ENCODE peak calls at places on chromosomes 6 and 20, in five cellular contexts. T is HCT116, B is fibroblast of lung, C is thoracic aorta, R is transverse colon. M is an unnamed sample.

GRCh38 chr6:139970591-139970991 is 596.1 kb upstream of the CITED2 start:
- DNase-seq in T (no peak), B (peak), C (no peak), R (no peak), M (no peak)

GRCh38 chr6:163001341-163001740 is 273.6 kb downstream of the PACRG start:
- DNase-seq in T (no peak), B (no peak), C (no peak), R (no peak), M (no peak)

GRCh38 chr6:16334671-16335070 is 96.3 kb downstream of the GMPR start:
- DNase-seq in T (no peak), B (peak), C (no peak), R (peak), M (peak)

GRCh38 chr20:19540401-19540800 is 217.7 kb upstream of the RIN2 start:
- DNase-seq in T (no peak), B (no peak), C (no peak), R (no peak), M (no peak)

GRCh38 chr6:40268166-40268958 is 318.8 kb downstream of the LRFN2 start:
- DNase-seq in T (no peak), B (no peak), C (no peak), R (no peak), M (no peak)

GRCh38 chr6:166595061-166595780 is 8.7 kb upstream of the RAMACL start:
- DNase-seq in T (no peak), B (peak), C (no peak), R (no peak), M (no peak)

GRCh38 chr6:161429921-161430490 is 156.1 kb upstream of the AGPAT4 start:
- DNase-seq in T (no peak), B (no peak), C (no peak), R (no peak), M (no peak)

GRCh38 chr20:20373046-20373706 is 5.3 kb downstream of the INSM1 start:
- DNase-seq in T (no peak), B (peak), C (no peak), R (no peak), M (no peak)

GRCh38 chr20:54848984-54849538 is 373.7 kb downstream of the DOK5 start:
- DNase-seq in T (no peak), B (no peak), C (no peak), R (no peak), M (no peak)

GRCh38 chr20:21702553-21703467 is 2.7 kb upstream of the PAX1 start:
- DNase-seq in T (no peak), B (peak), C (no peak), R (peak), M (no peak)

GRCh38 chr6:41505084-41506049 is 40.8 kb upstream of the FOXP4 start:
- DNase-seq in T (no peak), B (peak), C (peak), R (peak), M (peak)

GRCh38 chr20:2283706-2284423 is 11.9 kb upstream of the TGM3 start:
- DNase-seq in T (no peak), B (no peak), C (no peak), R (no peak), M (no peak)

GRCh38 chr6:44119704-44120262 is 7.5 kb downstream of the MRPL14 start:
- DNase-seq in T (no peak), B (no peak), C (no peak), R (no peak), M (no peak)

GRCh38 chr6:70312165-70312564 is 9.3 kb upstream of the COL9A1 start:
- DNase-seq in T (peak), B (peak), C (no peak), R (no peak), M (no peak)

GRCh38 chr20:41048475-41049242 is 20.0 kb downstream of the TOP1 start:
- DNase-seq in T (no peak), B (no peak), C (no peak), R (no peak), M (no peak)

GRCh38 chr20:10798811-10799210 is 125.0 kb upstream of the JAG1 start:
- DNase-seq in T (no peak), B (peak), C (no peak), R (no peak), M (no peak)

GRCh38 chr6:14716499-14717146 is 529.2 kb upstream of the JARID2 start:
- DNase-seq in T (no peak), B (no peak), C (no peak), R (no peak), M (no peak)

GRCh38 chr6:154954352-154954751 is 40.8 kb upstream of the TIAM2 start:
- DNase-seq in T (no peak), B (no peak), C (no peak), R (no peak), M (no peak)

DNA sequence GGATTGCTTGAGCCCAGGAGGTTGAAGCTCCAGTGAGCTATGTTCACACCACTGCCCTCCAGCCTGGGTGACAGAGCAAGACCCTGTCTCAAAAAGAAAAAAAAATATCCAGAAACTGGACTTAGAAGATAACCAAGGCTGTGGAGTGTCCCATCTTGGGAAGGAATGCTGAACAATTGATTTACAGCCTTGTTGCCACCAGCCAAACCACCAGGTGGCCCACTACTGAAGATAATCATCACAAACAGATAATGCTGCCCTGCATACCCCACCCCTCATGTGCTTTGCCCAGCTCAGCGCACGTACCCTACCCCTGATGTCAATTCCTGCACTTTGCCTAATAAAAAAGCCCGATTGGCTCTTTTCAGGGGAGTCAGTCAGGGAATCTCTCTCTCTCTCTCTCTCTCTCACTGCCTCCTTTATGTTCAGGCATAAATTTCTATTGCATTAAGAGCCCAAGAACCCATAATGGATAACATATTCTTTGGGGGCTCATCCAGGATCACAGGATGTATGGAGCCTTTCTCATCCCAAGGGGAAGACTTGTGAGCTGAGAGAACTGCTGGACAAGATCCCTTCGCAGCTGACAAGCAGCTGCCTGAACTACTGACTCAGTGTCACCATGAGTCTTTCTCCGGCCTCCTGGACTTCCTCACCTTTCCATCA is 166.4 kb downstream of the CD24 start:
- DNase-seq in T (no peak), B (no peak), C (no peak), R (no peak), M (no peak)
- TF ChIP-seq CTCF in T (peak), B (no peak), C (no peak), R (no peak), M (no peak)

GRCh38 chr6:36028088-36028886 is 679 bp downstream of the MAPK14 start:
- DNase-seq in T (no peak), B (peak), C (no peak), R (peak), M (peak)

GRCh38 chr6:36029464-36029863 is 1.9 kb downstream of the MAPK14 start:
- DNase-seq in T (no peak), B (peak), C (no peak), R (no peak), M (no peak)

GRCh38 chr6:36025932-36026327 is 1.5 kb upstream of the SLC26A8 start:
- DNase-seq in T (no peak), B (peak), C (no peak), R (no peak), M (no peak)

GRCh38 chr6:36027501-36028087 is at the start of gene MAPK14:
- DNase-seq in T (peak), B (peak), C (peak), R (peak), M (peak)

DNA sequence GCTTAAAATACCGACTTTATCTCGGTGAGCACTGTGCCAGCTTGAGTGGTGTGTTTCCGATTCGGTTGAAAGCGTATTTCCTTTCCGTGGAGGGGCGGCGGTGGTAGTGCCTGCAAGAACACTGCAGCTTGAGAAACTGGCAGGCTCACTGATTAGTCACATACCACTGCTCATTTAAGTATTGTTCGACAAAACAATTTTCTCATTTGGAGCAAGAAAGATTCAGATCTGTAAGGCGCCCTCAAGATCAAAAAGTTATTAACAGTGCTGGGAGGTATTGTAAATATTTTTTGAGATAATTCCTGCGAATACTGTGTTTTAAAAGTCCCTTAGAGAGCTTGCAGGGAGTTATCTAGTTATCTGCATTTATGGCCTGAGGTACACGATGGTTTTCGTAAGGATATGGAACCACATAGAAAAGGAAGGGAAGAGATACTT is 1.3 kb downstream of the MAPK14 start:
- DNase-seq in T (no peak), B (peak), C (peak), R (peak), M (peak)
- H3K27ac ChIP-seq in T (no peak), B (peak), C (peak), R (peak), M (peak)

GRCh38 chr6:34005845-34006644 is 139.8 kb downstream of the GRM4 start:
- DNase-seq in T (no peak), B (no peak), C (no peak), R (no peak), M (no peak)
- H3K4me3 ChIP-seq in T (no peak), B (no peak), C (no peak), R (no peak), M (no peak)

GRCh38 chr6:19472168-19472567 is 365.0 kb upstream of the ID4 start:
- DNase-seq in T (peak), B (peak), C (no peak), R (no peak), M (no peak)

GRCh38 chr6:19478273-19478672 is 358.9 kb upstream of the ID4 start:
- DNase-seq in T (no peak), B (no peak), C (no peak), R (no peak), M (peak)

GRCh38 chr6:19477563-19477962 is 359.6 kb upstream of the ID4 start:
- DNase-seq in T (no peak), B (no peak), C (no peak), R (no peak), M (no peak)

GRCh38 chr6:19470333-19470732 is 366.8 kb upstream of the ID4 start:
- DNase-seq in T (no peak), B (no peak), C (no peak), R (no peak), M (no peak)

GRCh38 chr6:19472850-19473249 is 364.3 kb upstream of the ID4 start:
- DNase-seq in T (no peak), B (no peak), C (no peak), R (no peak), M (no peak)
- TF ChIP-seq CTCF in T (peak), B (peak), C (no peak), R (peak), M (no peak)

GRCh38 chr6:157840776-157841175 is 17.7 kb downstream of the SNX9 start:
- DNase-seq in T (no peak), B (peak), C (no peak), R (no peak), M (no peak)
- H3K27ac ChIP-seq in T (peak), B (peak), C (no peak), R (no peak), M (no peak)

GRCh38 chr6:105855433-105855832 is 230.7 kb upstream of the PRDM1 start:
- DNase-seq in T (no peak), B (no peak), C (no peak), R (no peak), M (no peak)
- H3K4me3 ChIP-seq in T (no peak), B (no peak), C (no peak), R (no peak), M (no peak)

GRCh38 chr6:152313542-152314482 is 323.4 kb downstream of the SYNE1 start:
- DNase-seq in T (no peak), B (peak), C (no peak), R (no peak), M (no peak)
- TF ChIP-seq CTCF in T (no peak), B (no peak), C (no peak), R (no peak), M (no peak)

DNA sequence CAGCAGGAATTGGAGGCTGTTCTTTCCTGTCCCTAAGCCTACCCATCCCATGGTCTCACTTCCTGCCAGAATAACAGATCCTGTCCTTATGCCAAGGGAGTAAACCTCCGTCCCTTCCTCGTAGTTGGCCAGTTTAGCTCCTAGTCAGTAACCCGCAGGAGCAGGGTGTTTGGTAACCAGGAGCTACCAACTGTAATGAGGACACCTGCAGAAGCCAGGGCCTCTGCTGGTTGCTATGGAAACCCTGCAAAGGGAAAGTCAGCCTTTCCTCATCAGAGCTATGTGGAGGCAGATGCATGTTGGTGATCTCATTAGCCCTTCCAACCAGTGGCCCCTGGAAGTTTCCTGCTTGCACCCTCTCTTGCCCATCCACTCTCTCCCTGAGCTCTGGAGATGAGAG is 368.2 kb upstream of the SULF2 start:
- DNase-seq in T (no peak), B (no peak), C (no peak), R (no peak), M (no peak)
- H3K27ac ChIP-seq in T (no peak), B (no peak), C (no peak), R (no peak), M (no peak)